ENCODE peak calls at places on chromosomes 11 and 22, in seven cellular contexts. I, S, W, R, L, D and H are unnamed samples.

GRCh38 chr11:40384991-40385390 is 1074.5 kb downstream of the LRRC4C start:
- DNase-seq in S (no peak), D (no peak), L (no peak), W (no peak), R (no peak), I (no peak), H (no peak)

GRCh38 chr11:763073-763463 is 14.2 kb downstream of the GATD1 start:
- DNase-seq in D (no peak), I (no peak), L (no peak), R (no peak), W (no peak), S (no peak), H (no peak)

GRCh38 chr11:110907629-110908028 is 195.4 kb upstream of the ARHGAP20 start:
- DNase-seq in L (no peak), S (no peak), I (no peak), D (peak; percentile 44), R (no peak), W (peak; percentile 67), H (no peak)

GRCh38 chr11:100687032-100687629 is at the start of gene ARHGAP42:
- DNase-seq in W (peak; percentile 15), L (peak; percentile 47), S (peak; percentile 47), R (peak; percentile 85), I (peak; percentile 85), D (peak; percentile 49), H (no peak)

GRCh38 chr11:79150320-79150719 is 290.5 kb downstream of the TENM4 start:
- DNase-seq in W (peak; percentile 64), S (no peak), R (no peak), D (no peak), I (no peak), L (no peak), H (no peak)

GRCh38 chr11:47724041-47724729 is 9.0 kb upstream of the AGBL2 start:
- DNase-seq in D (peak; percentile 61), I (peak; percentile 83), L (peak; percentile 49), S (no peak), R (peak; percentile 40), W (peak; percentile 85), H (no peak)

GRCh38 chr22:32712644-32713355 is 88.7 kb upstream of the TIMP3 start:
- DNase-seq in R (no peak), D (no peak), L (no peak), S (no peak), W (no peak), I (no peak), H (no peak)

GRCh38 chr22:38455530-38456271 is 702 bp upstream of the KCNJ4 start:
- DNase-seq in D (no peak), W (no peak), I (no peak), S (no peak), R (peak; percentile 57), L (no peak), H (no peak)

GRCh38 chr22:50678218-50678650 is 5.6 kb downstream of the SHANK3 start:
- DNase-seq in L (no peak), R (no peak), D (no peak), S (no peak), I (no peak), W (no peak), H (no peak)

GRCh38 chr22:37032535-37033460 is 13.3 kb downstream of the MPST start:
- DNase-seq in W (peak; percentile 87), R (no peak), I (peak; percentile 93), L (peak; percentile 72), S (peak; percentile 87), D (no peak), H (no peak)

GRCh38 chr11:65041206-65042035 is at the start of gene SAC3D1:
- DNase-seq in I (peak; percentile 81), S (peak; percentile 55), L (no peak), W (no peak), R (no peak), D (no peak), H (no peak)

GRCh38 chr22:39253427-39254070 is 8.8 kb upstream of the PDGFB start:
- DNase-seq in W (peak; percentile 36), D (peak; percentile 78), S (peak; percentile 86), R (peak; percentile 88), I (no peak), L (peak; percentile 74), H (no peak)

GRCh38 chr22:50621948-50622722 is 5.8 kb downstream of the ARSA start:
- DNase-seq in S (no peak), W (peak; percentile 36), R (no peak), I (no peak), L (no peak), D (no peak), H (no peak)

GRCh38 chr11:90997241-90997640 is 774.4 kb upstream of the CHORDC1 start:
- DNase-seq in W (no peak), R (no peak), I (no peak), L (no peak), S (no peak), D (no peak), H (no peak)

GRCh38 chr11:93034031-93034430 is 64.6 kb downstream of the MTNR1B start:
- DNase-seq in S (no peak), L (no peak), W (no peak), D (no peak), I (peak; percentile 92), R (no peak), H (no peak)

GRCh38 chr11:121466063-121466794 is 13.5 kb upstream of the SORL1-AS1 start:
- DNase-seq in I (peak; percentile 84), W (peak; percentile 73), L (peak; percentile 97), D (peak; percentile 91), R (peak; percentile 94), S (peak; percentile 86), H (no peak)

GRCh38 chr11:69212121-69213110 is 56.7 kb downstream of the SMIM38 start:
- DNase-seq in L (no peak), R (no peak), S (no peak), I (peak; percentile 37), W (no peak), D (no peak), H (no peak)

GRCh38 chr11:120756931-120757330 is 245.4 kb downstream of the GRIK4 start:
- DNase-seq in I (no peak), D (no peak), R (no peak), L (no peak), S (no peak), W (no peak), H (no peak)

GRCh38 chr11:35146074-35146521 is 7.1 kb downstream of the CD44 start:
- DNase-seq in I (no peak), R (no peak), W (no peak), S (no peak), D (no peak), L (no peak), H (no peak)

GRCh38 chr11:82898242-82898641 is 2.0 kb downstream of the PRCP start:
- DNase-seq in W (peak; percentile 51), S (no peak), D (no peak), I (no peak), L (no peak), R (no peak), H (no peak)

GRCh38 chr11:130916238-130916855 is at the start of gene SNX19:
- DNase-seq in W (peak; percentile 93), D (peak; percentile 92), I (peak; percentile 94), S (peak; percentile 60), L (peak; percentile 88), R (peak; percentile 94), H (peak; percentile 38)

GRCh38 chr11:11555228-11555627 is 66.6 kb downstream of the GALNT18 start:
- DNase-seq in I (no peak), D (no peak), W (no peak), S (no peak), R (peak; percentile 71), L (no peak), H (no peak)

GRCh38 chr22:38953577-38954413 is 3.6 kb upstream of the APOBEC3A start:
- DNase-seq in D (no peak), I (peak; percentile 50), S (peak; percentile 38), R (no peak), W (peak; percentile 56), L (no peak), H (no peak)

GRCh38 chr11:1292644-1293618 is 16.5 kb downstream of the TOLLIP start:
- DNase-seq in W (no peak), L (no peak), I (peak; percentile 44), D (no peak), S (no peak), R (peak; percentile 20), H (no peak)

GRCh38 chr22:50136431-50137047 is 34.0 kb upstream of the PANX2 start:
- DNase-seq in D (no peak), I (no peak), R (no peak), S (no peak), L (no peak), W (no peak), H (no peak)

DNA sequence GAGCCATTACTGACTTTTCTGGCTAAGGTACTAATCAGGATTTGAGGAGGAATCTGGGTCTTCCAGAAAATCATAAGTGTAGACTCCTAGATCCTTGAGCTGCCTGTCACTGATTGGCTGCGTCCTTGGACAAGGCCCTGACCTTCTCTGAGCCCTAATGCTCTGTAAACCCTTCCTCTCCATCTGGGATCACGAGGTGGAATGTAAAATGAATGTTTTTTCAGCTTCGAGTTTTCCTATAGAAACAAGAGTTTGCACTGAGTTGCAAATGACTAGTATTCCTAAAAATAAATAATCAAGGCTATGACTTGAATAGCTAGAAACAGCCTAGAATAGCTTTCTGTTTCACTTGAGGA is 1.1 kb upstream of the DIXDC1 start:
- DNase-seq in S (no peak), D (no peak), L (no peak), R (no peak), W (no peak), I (no peak), H (no peak)
- TF ChIP-seq POLR2A in S (no peak), D (no peak), L (no peak), R (no peak), W (no peak), I (no peak), H (no peak)

GRCh38 chr11:33919645-33920044 is 27.8 kb upstream of the LMO2 start:
- DNase-seq in D (no peak), L (no peak), I (no peak), R (no peak), W (peak; percentile 77), S (no peak), H (no peak)
- TF ChIP-seq POLR2A in D (no peak), L (no peak), I (no peak), R (no peak), W (no peak), S (no peak), H (no peak)

GRCh38 chr22:42316988-42317387 is 46.5 kb upstream of the TCF20 start:
- DNase-seq in S (no peak), I (no peak), L (peak; percentile 27), D (no peak), R (no peak), W (peak; percentile 41), H (no peak)
- TF ChIP-seq POLR2A in S (no peak), I (no peak), L (no peak), D (no peak), R (no peak), W (no peak), H (no peak)

DNA sequence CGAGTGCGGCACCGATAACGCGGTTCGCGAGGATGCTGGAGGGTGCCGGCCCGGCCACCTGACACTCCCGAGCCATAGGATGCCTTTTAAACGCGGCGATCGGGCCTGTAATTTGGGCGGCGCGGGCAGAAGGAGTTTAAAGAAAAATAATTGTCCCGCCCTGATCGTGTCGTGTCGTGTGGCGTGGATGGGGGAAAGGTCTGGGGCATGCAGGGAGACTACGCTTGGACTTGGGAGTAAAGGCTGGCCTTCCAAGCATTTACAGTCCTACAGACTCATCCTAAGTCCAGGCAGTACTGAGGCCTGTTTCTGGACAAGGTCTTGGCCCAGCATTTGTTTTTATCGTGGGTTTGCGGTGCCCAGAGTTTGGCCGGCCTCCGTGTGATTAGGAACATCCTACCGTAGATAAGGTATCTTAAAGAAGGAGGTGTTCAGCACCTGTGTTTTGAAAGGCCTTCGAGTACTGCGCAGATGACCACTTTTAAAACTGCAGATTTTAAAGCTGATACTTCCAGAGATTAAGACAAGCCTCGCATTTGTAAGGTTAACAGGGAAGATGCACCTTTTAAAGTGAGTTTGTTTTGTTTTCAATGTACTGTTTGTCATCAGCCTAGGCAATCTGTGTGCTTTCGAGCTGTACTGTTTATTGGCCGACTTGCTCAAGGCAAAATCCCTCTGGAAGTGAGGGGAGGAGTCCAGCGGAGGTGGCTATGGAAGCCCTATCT is 1.5 kb downstream of the WEE1 start:
- DNase-seq in L (peak; percentile 62), D (peak; percentile 68), I (peak; percentile 78), W (peak; percentile 66), S (peak; percentile 75), R (peak; percentile 65), H (no peak)
- TF ChIP-seq POLR2A in L (peak; percentile 77), D (no peak), I (peak; percentile 92), W (no peak), S (no peak), R (peak; percentile 33), H (no peak)